ENCODE peak calls at places on chromosomes 5 and 9, in nine cellular contexts. One of them, this sample, is unnamed.

GRCh38 chr5:175842947-175843793 is 28.2 kb upstream of the CPLX2 start:
- DNase-seq in H1: no peak
- DNase-seq in mucosa of descending colon: no peak
- DNase-seq in small intestine: no peak
- DNase-seq in thyroid gland: no peak
- DNase-seq in tibial artery: no peak
- DNase-seq in spleen: no peak
- DNase-seq in ovary: no peak
- DNase-seq in OCI-LY7: no peak
- DNase-seq in this sample: no peak

GRCh38 chr9:33375238-33375840 is 27.0 kb downstream of the AQP7 start:
- DNase-seq in spleen: peak; percentile 43
- DNase-seq in ovary: no peak
- DNase-seq in H1: no peak
- DNase-seq in tibial artery: no peak
- DNase-seq in OCI-LY7: no peak
- DNase-seq in thyroid gland: no peak
- DNase-seq in small intestine: no peak
- DNase-seq in mucosa of descending colon: no peak
- DNase-seq in this sample: no peak

GRCh38 chr5:127290019-127290945 is at the start of gene MEGF10:
- DNase-seq in spleen: no peak
- DNase-seq in ovary: peak; percentile 42
- DNase-seq in mucosa of descending colon: peak; percentile 44
- DNase-seq in OCI-LY7: no peak
- DNase-seq in tibial artery: no peak
- DNase-seq in small intestine: peak; percentile 32
- DNase-seq in H1: no peak
- DNase-seq in thyroid gland: peak; percentile 50
- DNase-seq in this sample: no peak

GRCh38 chr9:89658401-89658800 is 53.6 kb downstream of the GADD45G start:
- DNase-seq in OCI-LY7: no peak
- DNase-seq in mucosa of descending colon: no peak
- DNase-seq in H1: no peak
- DNase-seq in tibial artery: no peak
- DNase-seq in ovary: no peak
- DNase-seq in spleen: peak; percentile 53
- DNase-seq in thyroid gland: peak; percentile 93
- DNase-seq in small intestine: no peak
- DNase-seq in this sample: no peak

GRCh38 chr5:133839721-133840120 is 128.7 kb downstream of the C5orf15 start:
- DNase-seq in small intestine: no peak
- DNase-seq in ovary: no peak
- DNase-seq in H1: no peak
- DNase-seq in tibial artery: no peak
- DNase-seq in thyroid gland: no peak
- DNase-seq in spleen: no peak
- DNase-seq in mucosa of descending colon: no peak
- DNase-seq in OCI-LY7: no peak
- DNase-seq in this sample: no peak

GRCh38 chr9:129236441-129237145 is 58.5 kb upstream of the IER5L start:
- DNase-seq in small intestine: no peak
- DNase-seq in H1: no peak
- DNase-seq in ovary: peak; percentile 42
- DNase-seq in spleen: peak; percentile 73
- DNase-seq in thyroid gland: no peak
- DNase-seq in mucosa of descending colon: peak; percentile 41
- DNase-seq in tibial artery: no peak
- DNase-seq in OCI-LY7: peak; percentile 27
- DNase-seq in this sample: no peak

GRCh38 chr9:89359018-89359417 is 40.7 kb downstream of the SECISBP2 start:
- DNase-seq in OCI-LY7: no peak
- DNase-seq in ovary: no peak
- DNase-seq in tibial artery: no peak
- DNase-seq in mucosa of descending colon: no peak
- DNase-seq in H1: no peak
- DNase-seq in spleen: no peak
- DNase-seq in small intestine: no peak
- DNase-seq in thyroid gland: peak; percentile 92
- DNase-seq in this sample: no peak

GRCh38 chr9:93263334-93264229 is 79.6 kb downstream of the WNK2 start:
- DNase-seq in tibial artery: peak; percentile 13
- DNase-seq in mucosa of descending colon: no peak
- DNase-seq in H1: no peak
- DNase-seq in ovary: peak; percentile 14
- DNase-seq in small intestine: no peak
- DNase-seq in spleen: peak; percentile 54
- DNase-seq in thyroid gland: no peak
- DNase-seq in OCI-LY7: peak; percentile 46
- DNase-seq in this sample: no peak

GRCh38 chr9:74095925-74096324 is 401.2 kb upstream of the RORB start:
- DNase-seq in thyroid gland: no peak
- DNase-seq in mucosa of descending colon: no peak
- DNase-seq in ovary: no peak
- DNase-seq in small intestine: no peak
- DNase-seq in OCI-LY7: no peak
- DNase-seq in spleen: no peak
- DNase-seq in tibial artery: no peak
- DNase-seq in H1: no peak
- DNase-seq in this sample: no peak

GRCh38 chr9:102950341-102950740 is 44.8 kb upstream of the CYLC2 start:
- DNase-seq in spleen: no peak
- DNase-seq in tibial artery: no peak
- DNase-seq in OCI-LY7: no peak
- DNase-seq in small intestine: no peak
- DNase-seq in ovary: no peak
- DNase-seq in H1: no peak
- DNase-seq in mucosa of descending colon: no peak
- DNase-seq in thyroid gland: no peak
- DNase-seq in this sample: no peak

GRCh38 chr5:66757219-66757833 is 161.1 kb downstream of the MAST4 start:
- DNase-seq in tibial artery: peak; percentile 42
- DNase-seq in OCI-LY7: peak; percentile 63
- DNase-seq in H1: no peak
- DNase-seq in mucosa of descending colon: no peak
- DNase-seq in thyroid gland: peak; percentile 62
- DNase-seq in small intestine: peak; percentile 38
- DNase-seq in spleen: no peak
- DNase-seq in ovary: peak; percentile 46
- DNase-seq in this sample: no peak

GRCh38 chr5:131163315-131164119 is 1.5 kb downstream of the HINT1 start:
- DNase-seq in spleen: no peak
- DNase-seq in H1: no peak
- DNase-seq in ovary: no peak
- DNase-seq in small intestine: peak; percentile 51
- DNase-seq in OCI-LY7: peak; percentile 58
- DNase-seq in thyroid gland: no peak
- DNase-seq in tibial artery: no peak
- DNase-seq in mucosa of descending colon: no peak
- DNase-seq in this sample: no peak

GRCh38 chr9:30065888-30066287 is 2318.6 kb upstream of the ACO1 start:
- DNase-seq in thyroid gland: no peak
- DNase-seq in tibial artery: no peak
- DNase-seq in small intestine: no peak
- DNase-seq in spleen: no peak
- DNase-seq in H1: no peak
- DNase-seq in OCI-LY7: no peak
- DNase-seq in mucosa of descending colon: no peak
- DNase-seq in ovary: no peak
- DNase-seq in this sample: no peak

GRCh38 chr5:157142317-157143126 is at the start of gene MED7:
- DNase-seq in spleen: peak; percentile 97
- DNase-seq in OCI-LY7: peak; percentile 100
- DNase-seq in ovary: peak; percentile 89
- DNase-seq in thyroid gland: peak; percentile 93
- DNase-seq in tibial artery: peak; percentile 95
- DNase-seq in H1: peak; percentile 88
- DNase-seq in mucosa of descending colon: peak; percentile 94
- DNase-seq in small intestine: peak; percentile 99
- DNase-seq in this sample: peak; percentile 98

GRCh38 chr9:72588336-72588735 is 66.9 kb downstream of the TMC1 start:
- DNase-seq in thyroid gland: peak; percentile 22
- DNase-seq in H1: no peak
- DNase-seq in mucosa of descending colon: no peak
- DNase-seq in spleen: no peak
- DNase-seq in small intestine: no peak
- DNase-seq in OCI-LY7: no peak
- DNase-seq in tibial artery: no peak
- DNase-seq in ovary: no peak
- DNase-seq in this sample: no peak

DNA sequence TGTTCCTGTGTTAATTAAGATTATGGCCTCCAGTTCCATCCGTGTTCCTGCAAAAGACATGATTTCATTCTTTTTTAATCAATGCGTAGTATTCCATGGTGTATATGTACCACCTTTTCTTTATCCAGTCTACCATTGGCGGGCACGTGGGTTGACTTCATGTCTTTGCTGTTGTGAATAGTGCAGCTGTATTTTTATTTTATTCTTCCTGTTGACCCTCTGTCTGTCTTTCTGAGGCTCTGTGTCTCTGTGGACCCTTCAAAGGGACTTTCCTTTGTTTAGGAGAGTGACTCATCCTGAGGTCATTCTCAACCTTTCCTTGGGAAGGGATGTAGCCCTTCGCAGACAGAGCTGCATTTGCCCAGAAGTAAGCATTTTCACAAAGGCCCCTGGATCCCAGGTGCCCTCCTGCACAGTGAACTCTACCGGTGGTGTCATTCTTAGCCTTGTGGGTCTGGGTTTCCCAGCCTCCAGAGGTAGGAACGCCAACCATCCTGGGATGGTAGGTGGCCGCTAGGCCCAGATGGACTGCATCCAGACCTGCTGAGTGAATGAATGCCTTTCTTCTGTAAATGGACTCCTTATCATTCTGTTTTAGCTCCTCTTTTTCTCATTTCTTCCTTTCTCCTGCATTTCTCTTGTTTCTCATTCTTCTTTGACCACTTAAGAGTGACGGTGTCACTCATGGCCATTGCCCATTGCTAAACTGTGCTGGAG is 22.4 kb downstream of the TRIO start:
- DNase-seq in thyroid gland: no peak
- DNase-seq in mucosa of descending colon: no peak
- DNase-seq in tibial artery: no peak
- DNase-seq in OCI-LY7: no peak
- DNase-seq in H1: no peak
- DNase-seq in small intestine: no peak
- DNase-seq in ovary: no peak
- DNase-seq in spleen: no peak
- DNase-seq in this sample: no peak
- H3K4me1 ChIP-seq in thyroid gland: peaks cover 15% of the 10 kb centered on the region
- H3K4me1 ChIP-seq in mucosa of descending colon: peaks cover 15% of the 10 kb centered on the region
- H3K4me1 ChIP-seq in tibial artery: peaks cover 35% of the 10 kb centered on the region
- H3K4me1 ChIP-seq in OCI-LY7: peaks cover 30% of the 10 kb centered on the region
- H3K4me1 ChIP-seq in H1: peaks cover 14% of the 10 kb centered on the region
- H3K4me1 ChIP-seq in small intestine: peaks cover 15% of the 10 kb centered on the region
- H3K4me1 ChIP-seq in ovary: peaks cover 14% of the 10 kb centered on the region
- H3K4me1 ChIP-seq in spleen: peaks cover 66% of the 10 kb centered on the region
- H3K4me1 ChIP-seq in this sample: no peaks in the 10 kb centered on the region

GRCh38 chr9:124222109-124222508 is 35.6 kb upstream of the NEK6 start:
- DNase-seq in mucosa of descending colon: no peak
- DNase-seq in OCI-LY7: no peak
- DNase-seq in spleen: peak; percentile 71
- DNase-seq in thyroid gland: no peak
- DNase-seq in ovary: no peak
- DNase-seq in small intestine: no peak
- DNase-seq in H1: no peak
- DNase-seq in tibial artery: no peak
- DNase-seq in this sample: no peak
- H3K4me1 ChIP-seq in mucosa of descending colon: peaks cover 41% of the 10 kb centered on the region
- H3K4me1 ChIP-seq in OCI-LY7: peaks cover 36% of the 10 kb centered on the region
- H3K4me1 ChIP-seq in spleen: peaks cover 79% of the 10 kb centered on the region
- H3K4me1 ChIP-seq in thyroid gland: no peaks in the 10 kb centered on the region
- H3K4me1 ChIP-seq in ovary: no peaks in the 10 kb centered on the region
- H3K4me1 ChIP-seq in small intestine: peaks cover 9% of the 10 kb centered on the region
- H3K4me1 ChIP-seq in H1: no peaks in the 10 kb centered on the region
- H3K4me1 ChIP-seq in tibial artery: no peaks in the 10 kb centered on the region
- H3K4me1 ChIP-seq in this sample: no peaks in the 10 kb centered on the region

GRCh38 chr9:114606068-114606467 is 5.0 kb upstream of the TMEM268 start:
- DNase-seq in mucosa of descending colon: no peak
- DNase-seq in OCI-LY7: peak; percentile 66
- DNase-seq in tibial artery: no peak
- DNase-seq in H1: no peak
- DNase-seq in spleen: no peak
- DNase-seq in small intestine: no peak
- DNase-seq in ovary: peak; percentile 62
- DNase-seq in thyroid gland: no peak
- DNase-seq in this sample: no peak

GRCh38 chr9:114606597-114607207 is 4.4 kb upstream of the TMEM268 start:
- DNase-seq in OCI-LY7: no peak
- DNase-seq in ovary: peak; percentile 61
- DNase-seq in small intestine: no peak
- DNase-seq in spleen: no peak
- DNase-seq in thyroid gland: peak; percentile 53
- DNase-seq in mucosa of descending colon: no peak
- DNase-seq in H1: no peak
- DNase-seq in tibial artery: peak; percentile 25
- DNase-seq in this sample: no peak

GRCh38 chr9:114607671-114608524 is 3.2 kb upstream of the TMEM268 start:
- DNase-seq in OCI-LY7: peak; percentile 26
- DNase-seq in spleen: no peak
- DNase-seq in ovary: no peak
- DNase-seq in thyroid gland: no peak
- DNase-seq in small intestine: no peak
- DNase-seq in tibial artery: no peak
- DNase-seq in H1: no peak
- DNase-seq in mucosa of descending colon: no peak
- DNase-seq in this sample: no peak

GRCh38 chr9:114611516-114612271 is 603 bp downstream of the TMEM268 start:
- DNase-seq in ovary: peak; percentile 89
- DNase-seq in small intestine: peak; percentile 54
- DNase-seq in tibial artery: peak; percentile 68
- DNase-seq in OCI-LY7: peak; percentile 62
- DNase-seq in H1: no peak
- DNase-seq in thyroid gland: peak; percentile 57
- DNase-seq in mucosa of descending colon: peak; percentile 74
- DNase-seq in spleen: peak; percentile 89
- DNase-seq in this sample: no peak

DNA sequence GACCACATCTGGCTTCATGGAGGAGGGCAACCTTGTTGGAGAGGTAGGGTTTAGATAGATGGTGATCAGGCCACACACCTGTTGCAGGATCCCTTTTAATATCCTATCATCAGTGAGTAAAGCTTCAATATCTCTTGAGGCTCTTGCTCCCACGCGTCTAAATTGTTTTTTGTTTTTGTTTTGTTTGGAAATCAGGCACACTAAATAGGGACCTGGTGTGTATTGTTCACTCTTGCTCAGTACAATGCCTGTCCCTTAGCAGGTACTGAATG is 2.6 kb upstream of the TMEM268 start:
- DNase-seq in tibial artery: no peak
- DNase-seq in OCI-LY7: no peak
- DNase-seq in ovary: no peak
- DNase-seq in mucosa of descending colon: no peak
- DNase-seq in spleen: no peak
- DNase-seq in small intestine: no peak
- DNase-seq in H1: no peak
- DNase-seq in thyroid gland: no peak
- DNase-seq in this sample: no peak
- H3K4me1 ChIP-seq in tibial artery: peaks cover 14% of the 10 kb centered on the region
- H3K4me1 ChIP-seq in OCI-LY7: peaks cover 86% of the 10 kb centered on the region
- H3K4me1 ChIP-seq in ovary: peaks cover 24% of the 10 kb centered on the region
- H3K4me1 ChIP-seq in mucosa of descending colon: peaks cover 10% of the 10 kb centered on the region
- H3K4me1 ChIP-seq in spleen: peaks cover 79% of the 10 kb centered on the region
- H3K4me1 ChIP-seq in small intestine: peaks cover 4% of the 10 kb centered on the region
- H3K4me1 ChIP-seq in H1: peaks cover 12% of the 10 kb centered on the region
- H3K4me1 ChIP-seq in thyroid gland: peaks cover 49% of the 10 kb centered on the region
- H3K4me1 ChIP-seq in this sample: peaks cover 5% of the 10 kb centered on the region

GRCh38 chr5:132493821-132494220 is 3.2 kb upstream of the IRF1 start:
- DNase-seq in mucosa of descending colon: no peak
- DNase-seq in small intestine: no peak
- DNase-seq in thyroid gland: no peak
- DNase-seq in ovary: no peak
- DNase-seq in OCI-LY7: no peak
- DNase-seq in H1: no peak
- DNase-seq in tibial artery: no peak
- DNase-seq in spleen: no peak
- DNase-seq in this sample: no peak
- H3K4me1 ChIP-seq in mucosa of descending colon: peaks cover 39% of the 10 kb centered on the region
- H3K4me1 ChIP-seq in small intestine: peaks cover 12% of the 10 kb centered on the region
- H3K4me1 ChIP-seq in thyroid gland: peaks cover 26% of the 10 kb centered on the region
- H3K4me1 ChIP-seq in ovary: peaks cover 17% of the 10 kb centered on the region
- H3K4me1 ChIP-seq in OCI-LY7: peaks cover 62% of the 10 kb centered on the region
- H3K4me1 ChIP-seq in H1: peaks cover 13% of the 10 kb centered on the region
- H3K4me1 ChIP-seq in tibial artery: peaks cover 64% of the 10 kb centered on the region
- H3K4me1 ChIP-seq in spleen: peaks cover 90% of the 10 kb centered on the region
- H3K4me1 ChIP-seq in this sample: peaks cover 13% of the 10 kb centered on the region